ENCODE peak calls at places on chromosomes 2 and 18, in seven cellular contexts. V is sigmoid colon, J is astrocyte, L is cardiac fibroblast, Q is upper lobe of right lung, M is endothelial cell of umbilical vein, T is Peyer's patch. Y is an unnamed sample.

GRCh38 chr2:100554788-100555407 is 7.9 kb upstream of the PDCL3 start:
- DNase-seq in V (no peak), J (no peak), L (no peak), Q (peak), M (no peak), T (peak), Y (no peak)

GRCh38 chr2:136310797-136311558 is 193.0 kb upstream of the CXCR4 start:
- DNase-seq in V (no peak), J (no peak), L (no peak), Q (no peak), M (no peak), T (no peak), Y (no peak)

GRCh38 chr2:116499389-116499788 is 1315.1 kb upstream of the DDX18 start:
- DNase-seq in V (no peak), J (no peak), L (no peak), Q (no peak), M (no peak), T (no peak), Y (no peak)

GRCh38 chr2:85852979-85853498 is 35.8 kb downstream of the ST3GAL5 start:
- DNase-seq in V (no peak), J (no peak), L (no peak), Q (no peak), M (no peak), T (peak), Y (no peak)

GRCh38 chr18:48328473-48329205 is 80.5 kb downstream of the ZBTB7C start:
- DNase-seq in V (no peak), J (peak), L (peak), Q (no peak), M (no peak), T (no peak), Y (peak)

GRCh38 chr18:7844017-7844416 is 276.9 kb downstream of the PTPRM start:
- DNase-seq in V (no peak), J (no peak), L (peak), Q (no peak), M (no peak), T (no peak), Y (no peak)

GRCh38 chr2:177075254-177075653 is 137.3 kb upstream of the HNRNPA3 start:
- DNase-seq in V (no peak), J (peak), L (no peak), Q (no peak), M (no peak), T (no peak), Y (peak)

GRCh38 chr2:25078171-25079049 is 36.5 kb downstream of the EFR3B start:
- DNase-seq in V (peak), J (peak), L (peak), Q (no peak), M (peak), T (no peak), Y (peak)

GRCh38 chr18:2846638-2847340 is at the start of gene EMILIN2:
- DNase-seq in V (peak), J (peak), L (peak), Q (peak), M (peak), T (peak), Y (no peak)

GRCh38 chr18:45910405-45911023 is 56.6 kb downstream of the EPG5 start:
- DNase-seq in V (no peak), J (peak), L (peak), Q (no peak), M (peak), T (peak), Y (peak)

GRCh38 chr2:217972490-217972889 is 30.3 kb downstream of the TNS1 start:
- DNase-seq in V (peak), J (no peak), L (peak), Q (peak), M (no peak), T (no peak), Y (no peak)

GRCh38 chr2:68027959-68028358 is 34.8 kb downstream of the C1D start:
- DNase-seq in V (no peak), J (peak), L (no peak), Q (no peak), M (no peak), T (no peak), Y (peak)

GRCh38 chr2:170218456-170218855 is 40.5 kb downstream of the MYO3B start:
- DNase-seq in V (no peak), J (no peak), L (no peak), Q (no peak), M (peak), T (no peak), Y (no peak)

GRCh38 chr2:130336150-130336876 is 6.4 kb upstream of the IMP4 start:
- DNase-seq in V (no peak), J (no peak), L (no peak), Q (no peak), M (no peak), T (no peak), Y (no peak)

GRCh38 chr18:8705280-8705940 is at the start of gene MTCL1:
- DNase-seq in V (peak), J (peak), L (peak), Q (peak), M (peak), T (peak), Y (peak)

GRCh38 chr2:239041062-239041461 is 193.2 kb downstream of the TWIST2 start:
- DNase-seq in V (peak), J (no peak), L (no peak), Q (no peak), M (no peak), T (no peak), Y (no peak)

GRCh38 chr2:124254621-124255020 is 229.5 kb downstream of the CNTNAP5 start:
- DNase-seq in V (no peak), J (peak), L (peak), Q (no peak), M (no peak), T (no peak), Y (no peak)

GRCh38 chr2:179655627-179656026 is 205.8 kb downstream of the ZNF385B start:
- DNase-seq in V (no peak), J (peak), L (no peak), Q (no peak), M (no peak), T (no peak), Y (peak)

GRCh38 chr2:1727101-1727771 is 17.1 kb downstream of the PXDN start:
- DNase-seq in V (peak), J (no peak), L (peak), Q (no peak), M (no peak), T (no peak), Y (no peak)

GRCh38 chr2:140359056-140359771 is 1579.0 kb upstream of the NXPH2 start:
- DNase-seq in V (no peak), J (peak), L (peak), Q (no peak), M (no peak), T (no peak), Y (no peak)

GRCh38 chr2:140356697-140357096 is 1576.5 kb upstream of the NXPH2 start:
- DNase-seq in V (no peak), J (no peak), L (no peak), Q (no peak), M (no peak), T (no peak), Y (no peak)

DNA sequence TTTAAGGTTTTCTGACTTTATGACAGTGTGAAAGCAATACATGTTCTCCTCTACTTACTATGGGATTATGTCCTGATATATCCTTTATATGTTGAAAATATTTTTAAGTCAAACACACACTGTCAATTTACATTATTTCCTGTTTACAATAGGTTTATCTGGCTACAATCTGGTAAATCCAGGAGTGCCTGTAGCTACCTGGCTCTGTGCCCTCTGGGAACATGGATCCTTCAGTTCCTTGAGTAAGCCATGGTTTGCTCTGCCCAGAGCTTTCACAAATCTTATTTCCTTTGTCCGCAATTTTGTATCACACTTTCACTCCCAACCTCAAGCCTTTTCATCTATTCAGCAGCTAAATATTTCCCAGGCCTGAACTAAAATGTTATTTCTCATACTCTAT is 1582.2 kb upstream of the NXPH2 start:
- DNase-seq in V (no peak), J (no peak), L (no peak), Q (no peak), M (no peak), T (no peak), Y (no peak)
- TF ChIP-seq CTCF in V (no peak), J (no peak), L (no peak), Q (no peak), M (no peak), T (no peak), Y (no peak)

GRCh38 chr2:233353101-233353768 is 1.1 kb upstream of the DGKD start:
- DNase-seq in V (no peak), J (no peak), L (no peak), Q (peak), M (no peak), T (peak), Y (no peak)

GRCh38 chr2:233352141-233352842 is 2.0 kb upstream of the DGKD start:
- DNase-seq in V (no peak), J (no peak), L (no peak), Q (peak), M (no peak), T (peak), Y (no peak)

GRCh38 chr2:233354971-233355574 is 779 bp downstream of the DGKD start:
- DNase-seq in V (peak), J (peak), L (peak), Q (peak), M (peak), T (peak), Y (no peak)

GRCh38 chr2:233354500-233354924 is 218 bp downstream of the DGKD start:
- DNase-seq in V (no peak), J (no peak), L (no peak), Q (no peak), M (no peak), T (no peak), Y (no peak)

DNA sequence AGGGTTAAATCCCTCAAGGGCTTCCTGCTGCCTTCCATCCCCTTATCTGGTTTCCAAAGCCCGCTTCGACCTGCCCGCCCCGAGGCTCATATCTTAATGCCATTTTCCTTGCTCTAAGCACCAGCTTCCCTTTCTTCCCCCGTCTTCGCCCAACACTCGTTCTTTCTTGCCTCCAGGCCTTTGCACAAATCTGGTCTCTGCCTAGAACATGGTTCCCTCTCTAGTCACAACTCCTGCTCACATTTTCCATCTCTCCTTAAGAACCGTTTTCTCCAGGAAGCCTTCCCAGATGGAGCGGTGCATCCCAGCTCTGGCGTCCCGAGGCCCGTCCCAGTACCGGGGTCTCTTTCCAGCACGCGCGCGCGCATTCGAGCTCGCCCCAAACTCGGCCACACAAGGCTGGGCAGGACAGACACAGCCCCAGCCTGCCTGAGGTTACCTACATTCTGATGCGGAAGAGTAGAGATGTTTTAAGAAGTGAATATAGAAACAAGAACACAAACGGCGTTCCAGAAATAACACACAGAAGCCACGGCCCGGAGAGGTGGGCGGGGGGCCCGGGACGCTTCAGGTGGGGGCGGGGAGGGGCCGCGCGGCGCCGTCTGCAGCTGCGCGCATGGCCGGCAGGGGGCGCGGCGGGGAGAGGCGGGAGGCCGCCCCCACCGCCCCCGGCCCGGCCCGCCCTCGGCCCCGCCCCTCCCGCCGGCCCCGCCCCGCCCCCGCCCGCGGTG is at the start of gene DGKD:
- DNase-seq in V (peak), J (no peak), L (peak), Q (peak), M (peak), T (peak), Y (no peak)
- TF ChIP-seq CTCF in V (no peak), J (no peak), L (peak), Q (no peak), M (peak), T (peak), Y (peak)

GRCh38 chr2:223457301-223457700 is 144.9 kb downstream of the SCG2 start:
- DNase-seq in V (no peak), J (peak), L (no peak), Q (no peak), M (no peak), T (no peak), Y (no peak)

GRCh38 chr2:223464071-223464470 is 138.1 kb downstream of the SCG2 start:
- DNase-seq in V (no peak), J (peak), L (peak), Q (no peak), M (no peak), T (no peak), Y (no peak)

GRCh38 chr2:223460774-223461211 is 141.4 kb downstream of the SCG2 start:
- DNase-seq in V (no peak), J (peak), L (peak), Q (no peak), M (peak), T (no peak), Y (peak)

DNA sequence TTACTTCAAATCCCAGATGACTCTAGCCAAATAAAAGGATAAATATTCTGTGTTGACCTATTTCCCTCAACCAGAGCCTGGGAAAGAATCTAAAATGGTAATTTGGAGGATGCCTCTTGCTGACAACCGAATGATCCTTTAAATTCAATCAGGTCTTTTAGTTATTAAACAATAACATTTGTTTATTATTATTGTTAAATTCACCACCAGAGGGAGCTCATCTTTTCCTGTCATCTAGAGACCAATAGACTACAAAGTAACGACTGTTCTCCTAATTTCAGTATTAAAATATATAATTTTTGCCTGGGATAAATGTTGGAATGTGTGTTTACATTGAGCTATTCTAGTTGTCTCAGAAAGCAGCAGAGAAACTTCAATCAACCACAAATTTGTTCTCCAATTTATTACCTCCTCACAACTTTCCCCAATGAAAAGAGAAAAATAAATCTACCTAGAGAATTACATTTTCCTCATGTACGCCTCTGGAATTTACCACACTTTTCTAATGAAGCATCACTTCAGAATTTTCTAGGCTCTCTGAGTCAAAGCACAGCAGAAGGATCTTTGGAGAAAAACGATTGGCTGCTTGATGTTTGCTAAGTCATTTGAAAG is 142.7 kb downstream of the SCG2 start:
- DNase-seq in V (no peak), J (peak), L (peak), Q (no peak), M (peak), T (no peak), Y (peak)
- TF ChIP-seq CTCF in V (peak), J (peak), L (peak), Q (peak), M (peak), T (no peak), Y (peak)

GRCh38 chr2:73961823-73962615 is 22.7 kb upstream of the TET3 start:
- DNase-seq in V (no peak), J (no peak), L (no peak), Q (no peak), M (no peak), T (no peak), Y (no peak)
- TF ChIP-seq CTCF in V (no peak), J (no peak), L (no peak), Q (no peak), M (no peak), T (no peak), Y (no peak)

DNA sequence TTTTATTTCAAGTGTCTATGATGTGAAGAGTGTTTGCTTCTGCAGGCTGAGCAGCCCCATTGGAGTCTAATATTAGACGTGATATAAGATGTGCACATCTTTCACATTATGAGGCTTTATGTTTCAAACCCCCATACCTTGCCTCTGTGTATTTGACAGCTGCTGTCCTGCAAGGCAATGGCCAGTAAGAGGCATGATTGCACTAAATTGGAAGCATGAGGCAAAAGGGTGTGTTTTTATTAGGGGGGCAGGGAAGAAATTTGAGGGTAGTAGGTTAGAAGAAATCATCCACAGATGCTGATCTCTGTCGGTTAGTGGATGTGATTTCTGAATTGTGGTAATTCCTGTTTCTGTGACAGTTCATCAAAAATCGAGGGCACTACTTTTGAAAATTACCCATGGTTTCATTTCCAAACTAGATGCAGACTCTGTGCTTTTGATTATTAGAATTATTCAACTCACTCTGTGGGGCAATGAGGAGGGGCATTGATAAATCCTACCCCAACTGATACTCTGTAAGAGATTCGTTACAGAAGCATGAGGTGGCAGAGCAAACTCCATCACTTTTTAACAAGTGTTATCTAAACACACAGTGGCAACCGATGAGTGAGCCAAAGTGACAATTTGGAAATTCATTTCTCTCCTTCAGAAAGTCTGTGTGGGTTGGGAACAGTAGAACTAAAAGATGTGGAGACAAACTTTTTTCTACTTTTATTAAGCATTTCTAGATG is 452.9 kb downstream of the ARHGAP15 start:
- DNase-seq in V (no peak), J (no peak), L (peak), Q (no peak), M (no peak), T (no peak), Y (no peak)
- TF ChIP-seq CTCF in V (no peak), J (peak), L (peak), Q (no peak), M (no peak), T (no peak), Y (peak)

Y was measured in HFFc6.